ENCODE peak calls at places on chromosomes 7 and 10, in eight cellular contexts. C is GM12878, Z is stomach, O is transverse colon, H is sigmoid colon, U is spleen, Q is HepG2, A is suprapubic skin. I is an unnamed sample.

GRCh38 chr10:6667679-6668270 is 87.7 kb upstream of the PRKCQ start:
- DNase-seq in C (no peak), Z (no peak), O (peak), H (no peak), U (no peak), Q (peak), A (no peak), I (no peak)

GRCh38 chr7:17832820-17833219 is 107.5 kb downstream of the SNX13 start:
- DNase-seq in C (no peak), Z (no peak), O (no peak), H (no peak), U (no peak), Q (no peak), A (no peak), I (no peak)

GRCh38 chr7:51315393-51316261 is 982 bp downstream of the COBL start:
- DNase-seq in C (no peak), Z (peak), O (peak), H (peak), U (no peak), Q (peak), A (no peak), I (peak)

GRCh38 chr7:41592226-41592625 is 110.7 kb downstream of the INHBA start:
- DNase-seq in C (no peak), Z (no peak), O (no peak), H (no peak), U (no peak), Q (no peak), A (no peak), I (no peak)

GRCh38 chr7:137146012-137146455 is 197.5 kb downstream of the PTN start:
- DNase-seq in C (no peak), Z (no peak), O (no peak), H (no peak), U (no peak), Q (no peak), A (no peak), I (no peak)

GRCh38 chr7:140229591-140230516 is 53.1 kb upstream of the KDM7A start:
- DNase-seq in C (no peak), Z (peak), O (peak), H (no peak), U (peak), Q (peak), A (no peak), I (no peak)

GRCh38 chr7:11831383-11831726 is 643 bp downstream of the THSD7A start:
- DNase-seq in C (no peak), Z (no peak), O (no peak), H (no peak), U (no peak), Q (no peak), A (no peak), I (no peak)

GRCh38 chr10:61912981-61913380 is 11.5 kb downstream of the ARID5B start:
- DNase-seq in C (no peak), Z (no peak), O (no peak), H (no peak), U (no peak), Q (no peak), A (no peak), I (no peak)

GRCh38 chr7:138137423-138138171 is 61.3 kb downstream of the AKR1D1 start:
- DNase-seq in C (peak), Z (no peak), O (no peak), H (no peak), U (no peak), Q (no peak), A (no peak), I (no peak)

GRCh38 chr10:50972591-50972990 is 87.2 kb upstream of the A1CF start:
- DNase-seq in C (no peak), Z (peak), O (peak), H (no peak), U (no peak), Q (peak), A (no peak), I (no peak)

GRCh38 chr10:42769653-42770052 is 12.9 kb upstream of the BMS1 start:
- DNase-seq in C (no peak), Z (no peak), O (peak), H (no peak), U (no peak), Q (no peak), A (no peak), I (no peak)

GRCh38 chr10:34180749-34181148 is 634.3 kb downstream of the PARD3 start:
- DNase-seq in C (no peak), Z (no peak), O (no peak), H (no peak), U (no peak), Q (no peak), A (no peak), I (no peak)
- TF ChIP-seq POLR2A in C (no peak), Z (no peak), O (no peak), H (no peak), U (no peak), Q (no peak), A (no peak), I (no peak)

GRCh38 chr10:82245906-82246305 is 370.9 kb downstream of the NRG3 start:
- DNase-seq in C (no peak), Z (no peak), O (no peak), H (no peak), U (no peak), Q (no peak), A (no peak), I (no peak)

GRCh38 chr10:82240408-82240807 is 365.4 kb downstream of the NRG3 start:
- DNase-seq in C (no peak), Z (no peak), O (no peak), H (no peak), U (no peak), Q (no peak), A (no peak), I (no peak)

GRCh38 chr10:82245157-82245556 is 370.2 kb downstream of the NRG3 start:
- DNase-seq in C (no peak), Z (no peak), O (no peak), H (no peak), U (no peak), Q (no peak), A (no peak), I (no peak)

GRCh38 chr10:82238291-82238690 is 363.3 kb downstream of the NRG3 start:
- DNase-seq in C (no peak), Z (no peak), O (no peak), H (no peak), U (no peak), Q (no peak), A (no peak), I (no peak)

GRCh38 chr10:82242778-82243177 is 367.8 kb downstream of the NRG3 start:
- DNase-seq in C (no peak), Z (no peak), O (peak), H (no peak), U (no peak), Q (no peak), A (no peak), I (no peak)
- TF ChIP-seq POLR2AphosphoS5 in C (no peak), Z (no peak), O (no peak), H (no peak), U (no peak), Q (no peak), A (no peak), I (no peak)

GRCh38 chr7:101271021-101271420 is 26.1 kb upstream of the FIS1 start:
- DNase-seq in C (no peak), Z (no peak), O (no peak), H (no peak), U (no peak), Q (no peak), A (no peak), I (no peak)
- H3K27ac ChIP-seq in C (no peak), Z (no peak), O (no peak), H (no peak), U (no peak), Q (no peak), A (no peak), I (no peak)

GRCh38 chr7:31318308-31318707 is 22.2 kb downstream of the NEUROD6 start:
- DNase-seq in C (no peak), Z (no peak), O (no peak), H (no peak), U (no peak), Q (peak), A (no peak), I (no peak)
- TF ChIP-seq POLR2A in C (no peak), Z (no peak), O (no peak), H (no peak), U (no peak), Q (no peak), A (no peak), I (no peak)

GRCh38 chr10:101031796-101032636 is 982 bp downstream of the SFXN3 start:
- DNase-seq in C (no peak), Z (peak), O (peak), H (peak), U (peak), Q (peak), A (peak), I (peak)
- TF ChIP-seq POLR2AphosphoS5 in C (no peak), Z (peak), O (peak), H (peak), U (peak), Q (no peak), A (no peak), I (peak)

DNA sequence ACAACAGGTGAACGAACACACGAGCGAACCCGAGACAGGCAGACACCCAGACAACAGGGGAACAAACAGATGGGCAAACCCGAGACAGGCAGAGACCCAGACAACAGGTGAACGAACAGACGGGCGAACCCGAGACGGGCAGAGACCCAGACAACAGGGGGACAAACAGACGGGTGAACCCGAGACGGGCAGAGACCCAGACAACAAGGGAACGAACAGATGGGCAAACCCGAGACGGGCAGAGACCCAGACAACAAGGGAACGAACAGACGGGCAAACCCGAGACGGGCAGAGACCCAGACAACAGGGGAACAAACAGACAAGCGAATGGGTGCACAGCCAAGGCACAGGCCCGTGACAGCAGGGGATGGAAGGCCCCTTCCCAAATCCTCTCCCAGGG is 264.7 kb downstream of the ELFN1 start:
- DNase-seq in C (no peak), Z (no peak), O (no peak), H (no peak), U (no peak), Q (no peak), A (no peak), I (no peak)
- H3K27ac ChIP-seq in C (no peak), Z (no peak), O (no peak), H (no peak), U (no peak), Q (no peak), A (no peak), I (no peak)

DNA sequence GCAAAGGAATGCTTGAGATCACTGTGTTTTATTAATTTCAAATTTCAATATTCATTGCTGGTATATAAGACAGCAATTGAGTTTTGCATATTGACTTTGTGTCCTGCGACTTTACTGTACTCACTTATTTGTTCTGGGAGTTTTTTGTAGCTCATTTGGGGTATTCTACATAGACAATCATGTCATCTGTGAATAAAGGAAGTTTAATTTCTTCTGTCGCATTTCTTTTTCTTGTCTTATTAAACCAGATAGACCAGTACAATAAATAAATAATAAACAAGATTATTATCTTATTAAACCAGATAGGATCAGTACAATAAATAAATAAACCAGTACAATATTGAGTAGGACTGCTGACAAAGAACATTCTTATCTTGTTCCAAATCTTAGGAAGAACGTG is 448.2 kb downstream of the RPS24 start:
- DNase-seq in C (no peak), Z (no peak), O (no peak), H (no peak), U (no peak), Q (no peak), A (no peak), I (no peak)
- TF ChIP-seq POLR2A in C (no peak), Z (no peak), O (no peak), H (no peak), U (no peak), Q (no peak), A (no peak), I (no peak)

I was measured in breast epithelium.